ENCODE peak calls at places on chromosomes 3 and 15, in six cellular contexts. N is AG09319; F is IMR-90; U is cardiac fibroblast; P is activated CD8-positive, alpha-beta T cell treated with anti-CD3 and anti-CD28 coated beads for 36 hours; R is tibial artery. C is an unnamed sample.

GRCh38 chr3:64141476-64141875 is 83.8 kb downstream of the PRICKLE2 start:
- DNase-seq in F (peak; percentile 35), R (no peak), N (no peak), P (no peak), U (no peak), C (no peak)

GRCh38 chr15:34616613-34617012 is 33.2 kb upstream of the GOLGA8B start:
- DNase-seq in P (no peak), F (peak; percentile 49), R (no peak), U (peak; percentile 39), N (no peak), C (no peak)

GRCh38 chr3:52532517-52532837 is 1.2 kb downstream of the NT5DC2 start:
- DNase-seq in N (no peak), F (peak; percentile 62), U (peak; percentile 74), P (peak; percentile 72), R (no peak), C (peak; percentile 78)

GRCh38 chr3:180802837-180803236 is 109.6 kb upstream of the FXR1 start:
- DNase-seq in P (no peak), U (peak; percentile 46), R (no peak), F (peak; percentile 4), N (no peak), C (no peak)

GRCh38 chr3:168952551-168952950 is 711.0 kb downstream of the MECOM start:
- DNase-seq in N (peak; percentile 71), F (peak; percentile 47), P (no peak), U (peak; percentile 76), R (no peak), C (no peak)

GRCh38 chr3:16824085-16824696 is 60.6 kb upstream of the PLCL2 start:
- DNase-seq in U (no peak), P (peak; percentile 68), N (no peak), F (no peak), R (no peak), C (no peak)

GRCh38 chr3:170689218-170689874 is 103.5 kb upstream of the SLC7A14 start:
- DNase-seq in P (no peak), U (peak; percentile 93), R (no peak), N (peak; percentile 69), F (peak; percentile 88), C (no peak)

GRCh38 chr3:139302084-139302800 is 41.6 kb upstream of the MRPS22 start:
- DNase-seq in N (peak; percentile 97), F (peak; percentile 99), P (no peak), R (no peak), U (peak; percentile 98), C (no peak)

GRCh38 chr3:10149222-10149621 is 7.6 kb downstream of the VHL start:
- DNase-seq in F (no peak), U (no peak), P (no peak), N (no peak), R (peak; percentile 24), C (no peak)

GRCh38 chr3:17213102-17213501 is 328.3 kb downstream of the PLCL2 start:
- DNase-seq in N (no peak), R (no peak), U (no peak), P (no peak), F (peak; percentile 65), C (no peak)

GRCh38 chr3:178966299-178967183 is 105.1 kb downstream of the ZMAT3 start:
- DNase-seq in P (no peak), R (no peak), F (peak; percentile 37), U (peak; percentile 61), N (peak; percentile 4), C (no peak)

GRCh38 chr15:67201136-67201535 is 53.3 kb downstream of the AAGAB start:
- DNase-seq in F (no peak), R (no peak), P (no peak), U (no peak), N (no peak), C (no peak)

GRCh38 chr3:167743799-167744198 is 8.3 kb downstream of the SERPINI1 start:
- DNase-seq in P (no peak), U (no peak), R (no peak), F (peak; percentile 1), N (no peak), C (no peak)

GRCh38 chr3:158568784-158569183 is 2.2 kb upstream of the MLF1 start:
- DNase-seq in U (no peak), F (no peak), N (no peak), P (no peak), R (no peak), C (no peak)

GRCh38 chr3:177816667-177817208 is 619.5 kb upstream of the TBL1XR1 start:
- DNase-seq in P (no peak), R (no peak), U (peak; percentile 90), N (no peak), F (peak; percentile 59), C (no peak)

GRCh38 chr3:57176045-57176444 is 10.9 kb upstream of the IL17RD start:
- DNase-seq in N (no peak), R (no peak), F (no peak), U (no peak), P (no peak), C (no peak)

GRCh38 chr3:169722715-169723114 is 42.1 kb downstream of the TERC start:
- DNase-seq in N (no peak), U (no peak), P (no peak), R (no peak), F (no peak), C (no peak)

GRCh38 chr3:33144433-33144832 is 30.6 kb downstream of the CRTAP start:
- DNase-seq in N (no peak), R (no peak), P (peak; percentile 54), U (no peak), F (no peak), C (no peak)

GRCh38 chr3:150404023-150404422 is 4.1 kb upstream of the TSC22D2 start:
- DNase-seq in F (no peak), P (no peak), N (no peak), U (no peak), R (no peak), C (no peak)
- TF ChIP-seq CTCF in F (no peak), P (no peak), N (no peak), U (no peak), R (no peak), C (no peak)

DNA sequence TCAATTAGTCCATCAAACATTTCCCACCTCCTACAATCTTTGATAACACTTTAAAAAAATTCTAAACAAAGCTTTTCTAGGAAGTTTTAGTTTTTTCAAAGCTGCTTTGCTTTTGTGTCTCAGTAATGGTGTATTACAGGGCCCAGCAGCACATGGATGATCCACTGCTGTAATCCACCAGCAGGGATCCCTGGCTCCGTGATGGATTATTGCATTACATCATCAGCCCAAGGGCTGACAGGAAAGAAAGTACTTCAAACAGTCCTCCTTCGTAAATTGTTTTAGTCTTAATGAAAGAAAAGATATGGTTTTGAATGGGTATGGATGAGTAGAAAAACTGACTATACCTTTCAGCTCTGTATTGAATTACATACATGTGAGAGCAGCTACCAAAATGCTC is 688.9 kb upstream of the NAALADL2 start:
- DNase-seq in U (no peak), R (no peak), F (peak; percentile 10), P (no peak), N (no peak), C (no peak)
- TF ChIP-seq CTCF in U (no peak), R (no peak), F (no peak), P (no peak), N (no peak), C (no peak)

DNA sequence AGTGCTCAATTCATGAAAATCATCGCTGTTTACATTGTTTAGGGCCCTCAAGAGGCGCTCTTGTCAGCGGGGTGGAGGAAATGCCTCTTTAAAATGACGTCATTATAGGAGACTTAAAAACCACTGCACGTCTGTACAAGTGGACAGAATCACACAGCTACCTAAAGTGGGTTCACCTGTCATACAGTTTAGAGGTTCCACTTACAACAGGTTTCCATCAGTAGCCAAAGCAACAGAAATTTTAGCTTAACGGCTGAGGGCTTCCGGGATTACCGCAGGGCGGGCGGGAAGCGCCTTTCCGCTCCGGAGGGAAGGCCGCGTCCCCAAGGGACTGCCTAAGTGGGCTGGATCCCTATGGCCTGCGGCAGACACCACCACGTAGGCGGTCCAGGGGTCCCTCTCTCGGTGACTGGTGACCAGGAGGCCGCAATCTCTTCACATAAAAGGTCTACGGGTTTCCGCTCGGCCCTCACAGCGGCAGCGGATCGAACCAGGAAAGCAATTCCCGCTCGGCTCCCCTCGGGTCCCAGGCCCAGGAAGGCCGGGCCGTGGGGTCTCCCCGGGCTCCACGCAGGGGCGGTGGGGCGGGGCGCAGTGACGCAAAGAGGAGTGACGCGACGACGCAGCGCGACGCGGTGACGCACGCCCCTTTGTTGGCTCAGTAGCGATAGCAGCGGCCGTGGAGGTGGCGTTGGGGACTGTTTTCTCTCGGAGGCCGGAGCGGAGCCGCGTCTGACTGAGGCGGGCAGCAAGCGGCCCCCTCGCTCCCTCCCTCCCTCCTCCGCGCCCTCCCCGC is at the start of gene ARIH1:
- DNase-seq in R (peak; percentile 95), F (peak; percentile 94), U (peak; percentile 98), P (peak; percentile 95), N (peak; percentile 92), C (peak; percentile 98)
- TF ChIP-seq CTCF in R (no peak), F (peak; percentile 53), U (peak; percentile 44), P (no peak), N (peak; percentile 32), C (no peak)

GRCh38 chr3:50245831-50246516 is 10.0 kb downstream of the GNAI2 start:
- DNase-seq in F (peak; percentile 78), N (no peak), P (peak; percentile 99), U (peak; percentile 90), R (peak; percentile 92), C (peak; percentile 97)
- TF ChIP-seq CTCF in F (peak; percentile 97), N (peak; percentile 100), P (peak; percentile 98), U (peak; percentile 99), R (peak; percentile 95), C (peak; percentile 94)

GRCh38 chr3:31567036-31567435 is 34.3 kb downstream of the STT3B start:
- DNase-seq in R (no peak), N (no peak), U (no peak), P (peak; percentile 58), F (no peak), C (no peak)
- TF ChIP-seq CTCF in R (peak; percentile 10), N (peak; percentile 18), U (peak; percentile 35), P (peak; percentile 76), F (peak; percentile 22), C (no peak)

GRCh38 chr15:37045241-37045640 is 55.1 kb downstream of the MEIS2 start:
- DNase-seq in N (no peak), P (no peak), U (no peak), R (no peak), F (no peak), C (no peak)
- TF ChIP-seq CTCF in N (no peak), P (no peak), U (no peak), R (no peak), F (no peak), C (no peak)

GRCh38 chr3:120495809-120496208 is 45.0 kb upstream of the FSTL1 start:
- DNase-seq in R (no peak), P (no peak), U (no peak), F (no peak), N (no peak), C (no peak)
- TF ChIP-seq CTCF in R (no peak), P (no peak), U (no peak), F (no peak), N (no peak), C (no peak)

C was measured in suprapubic skin.